ENCODE peak calls at places on chromosomes 13 and 19, in five cellular contexts. A is K562, W is HepG2, S is GM12878, D is H1. V is an unnamed sample.

GRCh38 chr13:21321269-21321668 is 137.8 kb downstream of the ZDHHC20 start:
- DNase-seq in A (no peak), W (no peak), S (no peak), D (no peak), V (no peak)

GRCh38 chr19:48852292-48852691 is 16.0 kb upstream of the HSD17B14 start:
- DNase-seq in A (no peak), W (no peak), S (no peak), D (no peak), V (no peak)

GRCh38 chr13:21014139-21014665 is 47.2 kb downstream of the LATS2 start:
- DNase-seq in A (no peak), W (no peak), S (no peak), D (no peak), V (no peak)

GRCh38 chr13:99972190-99972731 is 694 bp upstream of the ZIC5 start:
- DNase-seq in A (no peak), W (no peak), S (no peak), D (no peak), V (no peak)

GRCh38 chr19:16836906-16837362 is 7.7 kb downstream of the SIN3B start:
- DNase-seq in A (no peak), W (no peak), S (no peak), D (no peak), V (no peak)

GRCh38 chr13:100229603-100230002 is 140.7 kb downstream of the PCCA start:
- DNase-seq in A (no peak), W (no peak), S (no peak), D (no peak), V (no peak)

GRCh38 chr13:99859178-99860177 is 112.1 kb downstream of the ZIC5 start:
- DNase-seq in A (no peak), W (no peak), S (peak; percentile 41), D (no peak), V (no peak)

GRCh38 chr13:34805347-34805746 is 136.7 kb upstream of the NBEA start:
- DNase-seq in A (no peak), W (no peak), S (no peak), D (no peak), V (no peak)

GRCh38 chr13:23695711-23696512 is 125.7 kb downstream of the TNFRSF19 start:
- DNase-seq in A (no peak), W (no peak), S (no peak), D (no peak), V (no peak)

GRCh38 chr13:24650157-24650556 is 30.1 kb upstream of the ATP12A start:
- DNase-seq in A (no peak), W (no peak), S (no peak), D (no peak), V (no peak)

GRCh38 chr19:4103073-4103418 is 20.9 kb downstream of the MAP2K2 start:
- DNase-seq in A (peak; percentile 26), W (no peak), S (no peak), D (no peak), V (no peak)

GRCh38 chr13:75959861-75960481 is 323.8 kb downstream of the LMO7 start:
- DNase-seq in A (no peak), W (no peak), S (no peak), D (no peak), V (no peak)

GRCh38 chr13:70747305-70747704 is 639.1 kb upstream of the KLHL1 start:
- DNase-seq in A (no peak), W (no peak), S (no peak), D (no peak), V (no peak)

GRCh38 chr19:2845107-2845506 is 3.8 kb downstream of the ZNF555 start:
- DNase-seq in A (no peak), W (no peak), S (no peak), D (no peak), V (no peak)

GRCh38 chr19:2848625-2849024 is 7.3 kb downstream of the ZNF555 start:
- DNase-seq in A (no peak), W (no peak), S (no peak), D (no peak), V (no peak)

GRCh38 chr19:2847507-2847906 is 6.2 kb downstream of the ZNF555 start:
- DNase-seq in A (no peak), W (no peak), S (no peak), D (no peak), V (no peak)

GRCh38 chr19:2850256-2850925 is 9.1 kb downstream of the ZNF555 start:
- DNase-seq in A (no peak), W (no peak), S (no peak), D (no peak), V (no peak)

GRCh38 chr19:2846180-2846935 is 5.1 kb downstream of the ZNF555 start:
- DNase-seq in A (no peak), W (no peak), S (no peak), D (no peak), V (no peak)
- TF ChIP-seq RAD21 in A (no peak), W (no peak), S (no peak), D (no peak), V (no peak)

GRCh38 chr13:50691176-50691681 is 152.3 kb downstream of the DLEU7 start:
- DNase-seq in A (no peak), W (no peak), S (no peak), D (no peak), V (no peak)
- TF ChIP-seq SRF in A (no peak), W (no peak), S (no peak), D (no peak), V (no peak)

GRCh38 chr13:74442751-74443150 is 308.5 kb upstream of the KLF12 start:
- DNase-seq in A (no peak), W (no peak), S (no peak), D (no peak), V (no peak)

GRCh38 chr13:74444161-74444571 is 310.0 kb upstream of the KLF12 start:
- DNase-seq in A (no peak), W (no peak), S (no peak), D (no peak), V (no peak)

GRCh38 chr13:74438911-74439310 is 304.7 kb upstream of the KLF12 start:
- DNase-seq in A (no peak), W (no peak), S (no peak), D (no peak), V (no peak)

GRCh38 chr13:74444877-74445479 is 310.8 kb upstream of the KLF12 start:
- DNase-seq in A (no peak), W (no peak), S (no peak), D (no peak), V (no peak)

GRCh38 chr13:74443623-74444022 is 309.4 kb upstream of the KLF12 start:
- DNase-seq in A (no peak), W (no peak), S (no peak), D (no peak), V (no peak)
- TF ChIP-seq RAD21 in A (no peak), W (no peak), S (no peak), D (no peak), V (no peak)

DNA sequence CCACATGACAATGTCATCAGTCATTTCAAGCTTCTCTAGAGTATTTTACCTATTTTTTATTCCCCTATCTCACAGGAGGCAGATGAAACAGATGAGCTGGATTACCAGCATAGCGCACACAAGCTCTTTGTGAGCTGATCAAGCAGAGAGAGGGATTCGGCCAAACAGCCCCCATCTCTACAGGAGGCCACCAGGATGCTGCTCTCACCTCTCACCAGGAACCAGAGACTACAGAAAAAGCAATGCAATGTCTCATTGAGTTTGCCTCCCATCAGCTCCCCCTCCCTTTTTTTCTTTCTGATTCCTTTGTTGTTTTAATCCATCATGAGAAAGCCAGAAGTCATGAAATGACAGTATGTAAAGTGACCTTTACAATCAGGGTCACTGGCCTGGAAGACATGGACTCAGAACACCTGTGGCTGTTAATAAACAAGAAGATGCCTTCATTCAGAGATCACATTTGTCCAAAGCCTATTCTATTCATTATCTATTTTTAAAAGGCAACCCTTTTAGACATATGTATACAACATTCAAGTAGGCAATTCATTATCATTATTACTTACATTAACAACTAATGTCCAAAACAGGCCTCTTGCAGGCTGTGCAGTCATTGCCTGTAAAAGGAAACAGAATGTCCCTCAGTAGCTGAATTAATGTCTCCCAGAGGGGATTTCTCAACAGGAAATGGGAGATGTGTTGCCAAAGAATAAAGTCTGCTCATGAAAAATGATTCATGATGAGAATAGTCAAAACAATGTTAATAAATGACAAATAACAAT is 656.6 kb downstream of the TBC1D4 start:
- DNase-seq in A (no peak), W (no peak), S (no peak), D (no peak), V (no peak)
- TF ChIP-seq SRF in A (no peak), W (no peak), S (no peak), D (no peak), V (no peak)

V was measured in HCT116.